ENCODE peak calls at places on chromosomes 7 and 10, in nine cellular contexts. Z, Y, I, J, Q, B, T, R and D are unnamed samples. For H3K36me3, the result is how much of the 10 kb centered on the place peaks cover.

GRCh38 chr7:155533827-155534690 is 12.3 kb downstream of the CNPY1 start:
- DNase-seq in Z (peak), Y (no peak), I (no peak), J (peak), Q (no peak), B (peak), T (no peak), R (no peak), D (no peak)

GRCh38 chr7:54811925-54812264 is 52.9 kb upstream of the SEC61G start:
- DNase-seq in Z (no peak), Y (no peak), I (no peak), J (no peak), Q (no peak), B (no peak), T (no peak), R (no peak), D (peak)

GRCh38 chr10:97069576-97070362 is 116.0 kb downstream of the SLIT1 start:
- DNase-seq in Z (no peak), Y (no peak), I (no peak), J (no peak), Q (no peak), B (no peak), T (no peak), R (no peak), D (peak)

GRCh38 chr10:113226404-113226803 is 276.4 kb downstream of the TCF7L2 start:
- DNase-seq in Z (no peak), Y (no peak), I (no peak), J (no peak), Q (no peak), B (no peak), T (peak), R (no peak), D (no peak)

GRCh38 chr10:64430690-64431323 is 909.6 kb downstream of the REEP3 start:
- DNase-seq in Z (peak), Y (no peak), I (no peak), J (no peak), Q (no peak), B (peak), T (no peak), R (no peak), D (peak)

GRCh38 chr10:121503587-121504051 is 94.6 kb downstream of the FGFR2 start:
- DNase-seq in Z (no peak), Y (no peak), I (no peak), J (no peak), Q (no peak), B (no peak), T (no peak), R (no peak), D (no peak)

GRCh38 chr10:43134126-43134905 is 3.9 kb upstream of the CSGALNACT2 start:
- DNase-seq in Z (no peak), Y (no peak), I (no peak), J (no peak), Q (no peak), B (no peak), T (no peak), R (no peak), D (peak)

GRCh38 chr7:3510101-3511020 is 209.3 kb downstream of the SDK1 start:
- DNase-seq in Z (no peak), Y (no peak), I (no peak), J (no peak), Q (no peak), B (no peak), T (no peak), R (no peak), D (no peak)

GRCh38 chr7:148772297-148773089 is 73.8 kb downstream of the CUL1 start:
- DNase-seq in Z (no peak), Y (no peak), I (peak), J (no peak), Q (no peak), B (no peak), T (no peak), R (no peak), D (peak)

GRCh38 chr10:119342017-119342734 is 134.8 kb downstream of the GRK5 start:
- DNase-seq in Z (no peak), Y (peak), I (no peak), J (peak), Q (peak), B (no peak), T (no peak), R (peak), D (no peak)

GRCh38 chr10:30088178-30088577 is 28.8 kb upstream of the JCAD start:
- DNase-seq in Z (no peak), Y (no peak), I (no peak), J (no peak), Q (no peak), B (peak), T (no peak), R (no peak), D (no peak)

GRCh38 chr7:73539709-73540108 is 17.6 kb upstream of the BAZ1B start:
- DNase-seq in Z (no peak), Y (no peak), I (no peak), J (no peak), Q (no peak), B (no peak), T (no peak), R (no peak), D (no peak)

GRCh38 chr10:90857635-90858488 is at the start of gene HTR7:
- DNase-seq in Z (peak), Y (peak), I (peak), J (peak), Q (peak), B (peak), T (peak), R (peak), D (no peak)

GRCh38 chr7:155877167-155877566 is 64.9 kb upstream of the SHH start:
- DNase-seq in Z (no peak), Y (no peak), I (no peak), J (no peak), Q (no peak), B (no peak), T (no peak), R (no peak), D (no peak)

GRCh38 chr10:86391986-86392722 is 25.6 kb upstream of the GRID1 start:
- DNase-seq in Z (no peak), Y (no peak), I (no peak), J (no peak), Q (no peak), B (no peak), T (no peak), R (no peak), D (no peak)

GRCh38 chr7:21086688-21087087 is 300.0 kb upstream of the SP8 start:
- DNase-seq in Z (no peak), Y (no peak), I (peak), J (no peak), Q (no peak), B (no peak), T (peak), R (no peak), D (peak)

GRCh38 chr7:154672659-154673415 is 330.1 kb downstream of the PAXIP1 start:
- DNase-seq in Z (no peak), Y (no peak), I (no peak), J (no peak), Q (no peak), B (no peak), T (no peak), R (no peak), D (peak)

GRCh38 chr7:44076101-44076895 is 6.0 kb downstream of the POLM start:
- DNase-seq in Z (no peak), Y (peak), I (no peak), J (no peak), Q (peak), B (no peak), T (no peak), R (no peak), D (no peak)

GRCh38 chr10:113362645-113363091 is 190.2 kb upstream of the HABP2 start:
- DNase-seq in Z (no peak), Y (no peak), I (peak), J (no peak), Q (peak), B (no peak), T (peak), R (no peak), D (peak)

GRCh38 chr10:110837418-110838120 is 34.2 kb upstream of the PDCD4 start:
- DNase-seq in Z (no peak), Y (no peak), I (no peak), J (no peak), Q (no peak), B (no peak), T (no peak), R (no peak), D (no peak)
- TF ChIP-seq CTCF in Z (no peak), Y (no peak), I (no peak), J (no peak), Q (no peak), B (no peak), T (no peak), R (no peak), D (no peak)

DNA sequence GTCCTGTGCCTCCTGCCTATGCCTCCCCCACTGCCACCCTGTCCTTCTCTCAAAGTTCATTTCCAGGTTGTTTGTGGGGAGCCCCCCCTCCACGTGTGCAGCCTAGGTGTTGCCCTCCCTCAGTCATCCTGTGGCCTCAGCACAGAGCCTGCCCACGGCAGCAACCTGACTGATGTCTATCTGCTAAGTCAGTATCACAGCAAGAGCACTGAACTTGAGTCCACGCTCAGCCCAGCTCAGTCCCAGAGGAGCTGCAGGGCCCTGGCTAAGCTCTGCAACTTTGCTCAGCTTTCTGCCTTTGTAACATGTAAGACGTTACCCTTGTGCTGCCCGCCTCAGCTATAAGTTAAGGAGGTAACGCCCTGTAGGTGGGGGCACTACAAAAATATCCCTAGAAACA is 28.7 kb downstream of the FAM53B start:
- DNase-seq in Z (no peak), Y (no peak), I (no peak), J (peak), Q (no peak), B (no peak), T (no peak), R (no peak), D (no peak)
- H3K36me3 ChIP-seq in Z (under half), Y (under half), I (under half), J (under half), Q (under half), B (under half), T (under half), R (under half), D (under half)

GRCh38 chr7:84837405-84837804 is 349.5 kb downstream of the SEMA3D start:
- DNase-seq in Z (no peak), Y (no peak), I (no peak), J (no peak), Q (no peak), B (no peak), T (no peak), R (no peak), D (no peak)

GRCh38 chr7:84841809-84842208 is 345.0 kb downstream of the SEMA3D start:
- DNase-seq in Z (no peak), Y (no peak), I (no peak), J (no peak), Q (no peak), B (no peak), T (no peak), R (no peak), D (no peak)

GRCh38 chr7:84844771-84845170 is 342.1 kb downstream of the SEMA3D start:
- DNase-seq in Z (no peak), Y (no peak), I (no peak), J (no peak), Q (no peak), B (no peak), T (no peak), R (no peak), D (no peak)

GRCh38 chr7:84838857-84839256 is 348.0 kb downstream of the SEMA3D start:
- DNase-seq in Z (no peak), Y (no peak), I (no peak), J (no peak), Q (no peak), B (no peak), T (no peak), R (no peak), D (no peak)
- H3K4me3 ChIP-seq in Z (no peak), Y (no peak), I (no peak), J (no peak), Q (no peak), B (no peak), T (no peak), R (no peak), D (no peak)

DNA sequence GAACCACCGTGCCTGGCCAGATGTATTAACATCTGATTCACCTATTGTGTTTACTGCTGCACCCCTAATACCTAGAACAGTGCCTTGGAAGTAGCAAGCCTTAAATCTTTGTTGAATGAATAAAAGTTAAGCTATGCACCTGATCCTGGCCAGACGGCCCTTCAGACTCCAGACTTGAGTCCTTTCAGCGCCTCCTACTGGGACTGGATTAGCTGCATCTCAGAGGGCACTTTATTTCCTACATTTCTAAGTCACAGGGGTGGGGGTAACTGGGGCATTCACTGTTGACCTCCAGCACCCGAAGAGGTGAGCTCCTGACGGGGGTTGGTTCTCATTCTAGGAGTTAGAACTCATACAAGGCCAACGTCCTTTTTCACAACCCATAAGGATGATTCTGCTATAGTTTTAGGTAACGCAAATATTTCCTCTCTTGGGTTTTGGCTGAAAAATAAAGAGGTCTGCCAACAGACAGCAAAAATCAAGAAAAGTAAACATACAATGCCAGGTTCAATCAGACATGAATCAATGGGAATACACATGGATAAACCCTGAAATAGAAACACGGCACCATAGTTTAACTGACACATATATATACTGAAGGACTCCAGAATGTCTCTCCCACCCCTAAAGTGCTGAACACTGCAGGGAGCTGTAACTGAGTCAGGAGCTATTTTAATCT is 48.0 kb upstream of the DLG5 start:
- DNase-seq in Z (peak), Y (no peak), I (no peak), J (no peak), Q (no peak), B (peak), T (no peak), R (no peak), D (peak)
- TF ChIP-seq CTCF in Z (peak), Y (no peak), I (peak), J (peak), Q (no peak), B (peak), T (peak), R (no peak), D (peak)

GRCh38 chr7:100366411-100367250 is 6.7 kb upstream of the PILRA start:
- DNase-seq in Z (no peak), Y (peak), I (no peak), J (peak), Q (no peak), B (no peak), T (no peak), R (no peak), D (no peak)

GRCh38 chr7:100367251-100367620 is 6.1 kb upstream of the PILRA start:
- DNase-seq in Z (no peak), Y (no peak), I (no peak), J (peak), Q (no peak), B (no peak), T (no peak), R (no peak), D (no peak)

GRCh38 chr7:100360102-100360607 is 2.2 kb downstream of the PILRB start:
- DNase-seq in Z (no peak), Y (no peak), I (no peak), J (peak), Q (no peak), B (no peak), T (no peak), R (no peak), D (no peak)

GRCh38 chr7:100364480-100364879 is 6.6 kb downstream of the PILRB start:
- DNase-seq in Z (no peak), Y (no peak), I (no peak), J (no peak), Q (no peak), B (no peak), T (no peak), R (no peak), D (no peak)

GRCh38 chr7:100363098-100363497 is 5.2 kb downstream of the PILRB start:
- DNase-seq in Z (no peak), Y (no peak), I (no peak), J (no peak), Q (no peak), B (no peak), T (no peak), R (no peak), D (no peak)
- H3K36me3 ChIP-seq in Z (under half), Y (under half), I (under half), J (half or more), Q (under half), B (under half), T (under half), R (under half), D (under half)

DNA sequence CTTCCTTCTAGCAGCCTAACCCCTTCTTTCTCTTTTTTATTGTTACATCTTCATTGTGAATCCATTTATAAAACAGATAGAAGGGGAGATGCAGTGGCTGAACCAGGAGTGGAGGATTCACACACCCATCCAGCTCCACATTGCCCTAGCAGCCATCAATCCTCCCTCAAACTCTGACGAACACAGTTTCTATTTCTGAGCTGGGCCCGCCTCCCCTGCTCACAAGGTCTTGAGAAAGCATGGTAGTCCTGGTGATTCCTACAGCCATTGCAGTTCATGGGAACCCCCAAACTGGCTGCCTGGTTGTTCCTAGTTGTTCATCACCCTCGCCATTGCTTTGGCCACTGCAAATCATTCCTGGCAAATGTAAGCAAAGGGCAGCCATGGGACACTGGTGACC is 258.5 kb upstream of the AOAH start:
- DNase-seq in Z (no peak), Y (no peak), I (no peak), J (no peak), Q (no peak), B (no peak), T (no peak), R (no peak), D (no peak)
- H3K4me3 ChIP-seq in Z (no peak), Y (no peak), I (no peak), J (no peak), Q (no peak), B (no peak), T (no peak), R (no peak), D (no peak)

GRCh38 chr7:142303650-142304049 is 45.8 kb upstream of the PRSS58 start:
- DNase-seq in Z (peak), Y (no peak), I (peak), J (no peak), Q (no peak), B (peak), T (no peak), R (no peak), D (peak)
- TF ChIP-seq CTCF in Z (no peak), Y (peak), I (peak), J (peak), Q (no peak), B (peak), T (no peak), R (no peak), D (peak)

GRCh38 chr10:28587970-28588290 is 55.0 kb downstream of the WAC start:
- DNase-seq in Z (peak), Y (no peak), I (no peak), J (no peak), Q (no peak), B (no peak), T (no peak), R (no peak), D (peak)

GRCh38 chr10:28592953-28593352 is 60.0 kb downstream of the WAC start:
- DNase-seq in Z (no peak), Y (no peak), I (no peak), J (no peak), Q (no peak), B (no peak), T (no peak), R (no peak), D (peak)

GRCh38 chr10:28595618-28596017 is 62.7 kb downstream of the WAC start:
- DNase-seq in Z (peak), Y (no peak), I (no peak), J (no peak), Q (no peak), B (no peak), T (no peak), R (no peak), D (no peak)

GRCh38 chr10:28594401-28594800 is 61.5 kb downstream of the WAC start:
- DNase-seq in Z (no peak), Y (no peak), I (no peak), J (no peak), Q (no peak), B (no peak), T (no peak), R (no peak), D (no peak)

DNA sequence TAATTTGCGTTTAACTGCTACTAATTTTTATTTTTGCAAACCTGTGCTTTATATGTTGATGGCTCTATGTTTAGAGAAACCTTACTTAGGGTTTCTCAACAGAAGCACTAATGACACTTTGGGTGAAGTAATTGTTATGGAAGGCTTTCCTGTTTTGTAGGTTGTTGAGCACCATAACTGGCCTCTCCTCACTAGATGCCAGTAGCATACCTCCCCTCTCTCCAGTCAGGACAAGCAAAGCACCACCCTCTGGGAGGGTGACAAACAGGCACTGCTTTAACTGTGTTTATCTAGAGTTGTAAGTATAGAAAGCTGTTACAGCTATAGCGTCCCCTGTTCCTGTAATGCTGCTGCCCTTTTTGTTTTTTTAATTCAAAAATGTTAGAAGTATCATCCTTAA is 60.9 kb downstream of the WAC start:
- DNase-seq in Z (peak), Y (no peak), I (no peak), J (no peak), Q (no peak), B (peak), T (no peak), R (no peak), D (peak)
- H3K36me3 ChIP-seq in Z (half or more), Y (under half), I (under half), J (half or more), Q (under half), B (under half), T (under half), R (under half), D (under half)

GRCh38 chr7:107998150-107998549 is 4.8 kb downstream of the LAMB1 start:
- DNase-seq in Z (no peak), Y (no peak), I (no peak), J (no peak), Q (no peak), B (no peak), T (no peak), R (no peak), D (peak)
- H3K4me3 ChIP-seq in Z (no peak), Y (no peak), I (no peak), J (no peak), Q (no peak), B (no peak), T (no peak), R (no peak), D (no peak)